ENCODE peak calls at places on chromosomes 12 and 14, in eight cellular contexts. H is astrocyte of the spinal cord; F is WERI-Rb-1; U is psoas muscle; S is Calu3; I is CD8-positive, alpha-beta T cell; T is tibial artery; Z is brain microvascular endothelial cell. A is an unnamed sample.

GRCh38 chr14:58832010-58832409 is 194.2 kb downstream of the DACT1 start:
- DNase-seq in H (no peak), F (no peak), U (no peak), S (peak), I (no peak), T (no peak), Z (no peak), A (no peak)

GRCh38 chr14:65290830-65291229 is 121.7 kb upstream of the FUT8 start:
- DNase-seq in H (peak), F (no peak), U (no peak), S (peak), I (no peak), T (no peak), Z (peak), A (no peak)

GRCh38 chr12:116441292-116441691 is 117.9 kb upstream of the MAP1LC3B2 start:
- DNase-seq in H (peak), F (no peak), U (no peak), S (no peak), I (no peak), T (no peak), Z (no peak), A (peak)

GRCh38 chr14:68774771-68775613 is 17.9 kb downstream of the ZFP36L1 start:
- DNase-seq in H (peak), F (no peak), U (no peak), S (no peak), I (no peak), T (no peak), Z (no peak), A (no peak)

GRCh38 chr12:95225645-95226212 is 8.1 kb downstream of the VEZT start:
- DNase-seq in H (no peak), F (no peak), U (no peak), S (no peak), I (no peak), T (no peak), Z (no peak), A (no peak)

GRCh38 chr12:2145433-2145832 is 92.6 kb downstream of the CACNA1C start:
- DNase-seq in H (no peak), F (no peak), U (no peak), S (no peak), I (no peak), T (no peak), Z (no peak), A (no peak)

GRCh38 chr14:44962573-44963528 is 861 bp downstream of the TOGARAM1 start:
- DNase-seq in H (peak), F (peak), U (peak), S (peak), I (no peak), T (peak), Z (peak), A (peak)

GRCh38 chr12:124442772-124443445 is 124.5 kb downstream of the NCOR2 start:
- DNase-seq in H (peak), F (no peak), U (peak), S (no peak), I (no peak), T (no peak), Z (no peak), A (no peak)

GRCh38 chr14:65003394-65003793 is 16.7 kb downstream of the FNTB start:
- DNase-seq in H (no peak), F (no peak), U (no peak), S (no peak), I (no peak), T (no peak), Z (no peak), A (no peak)

GRCh38 chr14:21268612-21269251 is 510 bp downstream of the HNRNPC start:
- DNase-seq in H (peak), F (no peak), U (no peak), S (peak), I (no peak), T (no peak), Z (peak), A (no peak)

GRCh38 chr12:110249105-110249504 is 31.9 kb upstream of the ATP2A2 start:
- DNase-seq in H (peak), F (peak), U (peak), S (no peak), I (no peak), T (no peak), Z (no peak), A (no peak)

GRCh38 chr14:99426796-99427346 is 53.8 kb downstream of the SETD3 start:
- DNase-seq in H (no peak), F (no peak), U (no peak), S (no peak), I (no peak), T (no peak), Z (no peak), A (no peak)

GRCh38 chr14:71536927-71537772 is 395.1 kb upstream of the RGS6 start:
- DNase-seq in H (no peak), F (no peak), U (no peak), S (no peak), I (no peak), T (no peak), Z (no peak), A (no peak)

GRCh38 chr14:68884031-68885030 is 91.5 kb upstream of the ZFP36L1 start:
- DNase-seq in H (peak), F (no peak), U (peak), S (no peak), I (no peak), T (peak), Z (peak), A (no peak)

GRCh38 chr14:47872588-47872987 is 197.2 kb upstream of the MDGA2 start:
- DNase-seq in H (no peak), F (no peak), U (no peak), S (no peak), I (no peak), T (no peak), Z (no peak), A (no peak)

GRCh38 chr12:61870658-61871559 is 389.3 kb upstream of the USP15 start:
- DNase-seq in H (no peak), F (no peak), U (no peak), S (no peak), I (no peak), T (no peak), Z (no peak), A (no peak)

GRCh38 chr14:31889297-31889696 is 187.8 kb upstream of the ARHGAP5 start:
- DNase-seq in H (no peak), F (no peak), U (no peak), S (no peak), I (no peak), T (no peak), Z (no peak), A (no peak)

GRCh38 chr12:72057330-72057911 is 118.8 kb downstream of the TPH2 start:
- DNase-seq in H (peak), F (no peak), U (no peak), S (peak), I (no peak), T (no peak), Z (no peak), A (no peak)

GRCh38 chr12:54021432-54022013 is 6.7 kb upstream of the HOXC6 start:
- DNase-seq in H (no peak), F (peak), U (peak), S (peak), I (no peak), T (no peak), Z (no peak), A (no peak)

GRCh38 chr12:109892748-109893147 is 7.3 kb upstream of the TCHP start:
- DNase-seq in H (no peak), F (no peak), U (no peak), S (no peak), I (no peak), T (no peak), Z (no peak), A (no peak)

GRCh38 chr14:96683575-96684289 is 113.5 kb upstream of the VRK1 start:
- DNase-seq in H (no peak), F (no peak), U (no peak), S (no peak), I (no peak), T (no peak), Z (no peak), A (no peak)

GRCh38 chr12:6084261-6084968 is 40.1 kb downstream of the VWF start:
- DNase-seq in H (peak), F (no peak), U (peak), S (peak), I (no peak), T (peak), Z (peak), A (no peak)

GRCh38 chr12:113875681-113876080 is 90.4 kb downstream of the RBM19 start:
- DNase-seq in H (peak), F (no peak), U (no peak), S (no peak), I (no peak), T (no peak), Z (peak), A (no peak)

GRCh38 chr14:102320033-102320660 is 601 bp downstream of the ZNF839 start:
- DNase-seq in H (peak), F (peak), U (peak), S (peak), I (peak), T (peak), Z (peak), A (no peak)

GRCh38 chr14:24237463-24237955 is 4.8 kb downstream of the GMPR2 start:
- DNase-seq in H (no peak), F (no peak), U (no peak), S (no peak), I (no peak), T (peak), Z (no peak), A (no peak)
- TF ChIP-seq CTCF in H (no peak), F (no peak), U (no peak), S (no peak), I (no peak), T (no peak), Z (no peak), A (no peak)

DNA sequence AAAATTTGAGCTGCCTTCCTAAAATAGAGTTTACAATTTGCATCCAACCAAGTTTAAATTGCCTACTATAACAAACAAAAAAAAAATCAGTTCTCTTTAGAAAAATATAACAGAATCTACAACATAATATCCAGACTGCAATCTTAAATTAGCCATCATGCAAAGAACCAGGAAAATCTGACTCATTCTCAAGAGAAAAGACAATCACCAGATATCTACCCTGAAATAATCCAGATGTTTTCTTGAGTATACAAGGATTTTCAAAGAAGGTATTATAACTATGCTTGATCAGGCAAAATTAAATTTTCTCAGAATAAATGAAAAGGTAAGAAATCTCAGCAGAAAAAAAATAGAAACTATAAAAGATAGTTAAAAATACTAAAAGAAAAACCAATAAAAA is 115.6 kb downstream of the CCER1 start:
- DNase-seq in H (no peak), F (no peak), U (no peak), S (no peak), I (no peak), T (no peak), Z (no peak), A (no peak)
- TF ChIP-seq CTCF in H (no peak), F (no peak), U (no peak), S (no peak), I (no peak), T (no peak), Z (no peak), A (no peak)

DNA sequence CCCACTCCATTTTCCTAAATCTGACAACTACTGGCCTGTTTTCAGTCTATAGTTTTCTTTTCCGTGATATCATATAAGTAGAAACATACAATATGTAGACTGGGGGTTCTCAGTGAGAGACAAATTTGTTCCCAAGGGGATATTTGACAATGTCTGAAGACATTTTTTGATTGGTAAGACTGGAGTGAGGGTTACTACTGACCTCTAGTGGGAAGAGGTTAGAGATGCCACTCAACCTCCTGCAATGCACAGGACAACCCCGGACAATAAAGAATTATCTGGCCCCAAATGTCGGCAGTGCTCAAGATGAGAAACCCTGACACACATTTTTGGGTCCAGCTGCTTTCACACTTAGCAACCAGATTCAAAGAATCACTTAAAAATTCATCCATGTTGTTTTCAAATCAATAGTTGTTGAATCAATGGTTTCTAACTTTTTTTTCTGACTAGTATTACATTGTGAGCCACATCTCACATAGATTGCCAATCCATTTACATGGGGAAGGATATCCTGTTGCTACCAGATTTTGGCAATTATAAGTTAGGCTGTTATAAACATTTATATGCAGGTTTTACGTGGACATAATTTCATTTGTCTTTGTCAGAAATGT is 307.1 kb downstream of the RPL10L start:
- DNase-seq in H (peak), F (peak), U (no peak), S (peak), I (no peak), T (no peak), Z (peak), A (no peak)
- TF ChIP-seq CTCF in H (peak), F (peak), U (no peak), S (peak), I (no peak), T (peak), Z (peak), A (peak)

DNA sequence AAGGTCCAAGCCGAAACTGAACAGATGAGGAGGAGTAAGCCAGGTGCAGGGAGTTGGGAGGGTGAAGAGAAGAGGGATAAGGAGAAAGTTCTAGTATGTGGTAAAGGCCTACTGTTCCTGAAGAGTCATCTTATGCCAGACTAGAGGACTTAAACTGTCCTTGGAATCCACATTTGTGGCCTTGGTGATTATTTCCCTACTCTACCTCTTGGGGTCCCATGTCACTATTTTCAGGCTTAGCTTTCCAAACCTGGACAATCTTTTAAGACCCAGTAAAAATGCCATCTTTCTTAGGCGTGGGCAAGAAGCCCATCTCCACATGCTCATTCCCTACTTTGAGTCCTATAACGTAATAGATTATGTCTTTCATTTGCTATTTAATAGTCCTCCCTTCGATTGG is 40.1 kb upstream of the CRY1 start:
- DNase-seq in H (no peak), F (no peak), U (no peak), S (no peak), I (no peak), T (no peak), Z (no peak), A (no peak)
- TF ChIP-seq CTCF in H (no peak), F (peak), U (no peak), S (no peak), I (no peak), T (no peak), Z (peak), A (no peak)

DNA sequence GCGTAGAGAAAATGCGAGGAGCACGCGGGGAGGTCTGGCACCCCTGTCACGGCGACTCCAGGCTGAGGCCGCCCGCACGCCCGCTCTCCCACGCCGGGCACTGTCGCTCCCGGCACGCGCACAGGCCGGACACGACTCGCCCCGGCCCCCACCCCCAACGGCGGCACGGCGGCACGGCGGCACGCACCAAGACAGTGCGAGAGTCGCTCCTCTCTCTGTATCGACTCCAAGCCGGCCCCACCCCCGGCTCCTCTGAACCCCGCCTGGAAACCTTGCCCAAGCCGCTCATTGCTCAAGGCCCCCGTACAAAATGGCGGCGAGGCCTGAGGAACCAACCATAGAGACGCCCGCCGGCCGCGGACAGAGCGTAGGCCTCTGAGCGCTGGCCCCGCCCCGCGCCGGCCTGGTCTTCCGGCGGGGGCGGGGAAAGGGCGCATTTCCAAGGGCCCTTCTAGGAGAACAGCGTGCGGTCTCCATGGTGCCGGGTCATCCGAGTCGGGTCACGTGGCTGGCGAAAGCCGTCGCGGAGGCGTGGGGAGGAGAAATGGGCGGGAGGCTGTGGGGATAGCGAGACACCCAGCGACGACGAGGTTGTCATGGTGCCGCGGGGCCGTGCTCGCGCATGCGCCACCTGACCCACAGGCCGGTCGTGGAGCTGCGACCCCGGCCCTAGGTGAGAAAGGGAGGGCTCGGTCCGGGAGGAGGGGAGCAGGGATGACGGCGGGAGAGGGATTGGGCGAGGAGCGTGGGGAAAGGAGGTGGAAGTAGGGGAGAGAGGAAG is at the start of gene CIPC:
- DNase-seq in H (peak), F (peak), U (peak), S (peak), I (peak), T (peak), Z (peak), A (peak)
- TF ChIP-seq CTCF in H (no peak), F (no peak), U (no peak), S (no peak), I (no peak), T (no peak), Z (no peak), A (no peak)

GRCh38 chr12:107126688-107127481 is 33.5 kb upstream of the CRY1 start:
- DNase-seq in H (peak), F (peak), U (no peak), S (no peak), I (no peak), T (no peak), Z (peak), A (no peak)
- TF ChIP-seq CTCF in H (peak), F (peak), U (no peak), S (no peak), I (peak), T (no peak), Z (peak), A (peak)

DNA sequence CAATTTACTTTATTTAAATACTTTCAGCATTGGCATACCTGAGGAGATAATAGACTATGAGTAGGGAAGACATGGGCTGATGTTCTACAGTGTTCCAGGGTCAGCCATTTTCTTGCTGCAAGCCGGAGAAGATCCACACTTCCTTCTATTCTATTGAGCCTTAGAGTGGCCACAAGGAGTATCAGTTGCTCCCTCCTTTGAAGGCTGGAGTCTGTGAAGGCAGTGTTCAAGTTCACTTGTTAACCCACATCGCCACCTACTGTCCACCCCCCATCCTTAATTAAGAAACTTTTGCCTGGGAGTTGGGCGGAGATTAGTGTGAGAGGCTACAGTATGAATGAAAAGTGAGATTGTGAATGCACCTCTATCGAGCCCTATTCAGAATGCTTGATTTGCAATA is 666.6 kb downstream of the NRXN3 start:
- DNase-seq in H (peak), F (peak), U (peak), S (peak), I (no peak), T (no peak), Z (peak), A (no peak)
- TF ChIP-seq CTCF in H (peak), F (peak), U (peak), S (peak), I (no peak), T (no peak), Z (peak), A (no peak)